ENCODE peak calls at places on chromosomes 11 and 22, in ten cellular contexts. X is naive thymus-derived CD8-positive, alpha-beta T cell; V is ascending aorta; J is progenitor cell of endocrine pancreas; B is HL-60; W is effector memory CD8-positive, alpha-beta T cell; Y is right lobe of liver; D is Daoy; K is G401; H is IMR-90. F is an unnamed sample.

GRCh38 chr22:49394116-49394785 is 433.4 kb downstream of the BRD1 start:
- DNase-seq in V (peak), Y (no peak), K (no peak), B (no peak), J (no peak), H (no peak), X (no peak), W (no peak), D (peak), F (no peak)

GRCh38 chr22:29315286-29316195 is at the start of gene RASL10A:
- DNase-seq in W (no peak), B (no peak), D (no peak), Y (no peak), H (no peak), X (no peak), V (no peak), K (no peak), J (no peak), F (no peak)

GRCh38 chr11:57752954-57753353 is 1.3 kb upstream of the BTBD18 start:
- DNase-seq in H (no peak), Y (no peak), V (no peak), B (no peak), W (no peak), X (no peak), K (no peak), J (no peak), D (no peak), F (no peak)

GRCh38 chr22:29830585-29830984 is 7.5 kb downstream of the ASCC2 start:
- DNase-seq in W (no peak), X (no peak), H (no peak), V (no peak), D (peak), B (no peak), K (peak), J (no peak), Y (peak), F (no peak)

GRCh38 chr22:38103641-38104040 is 6.8 kb downstream of the BAIAP2L2 start:
- DNase-seq in B (no peak), J (no peak), W (no peak), Y (no peak), H (no peak), X (no peak), D (no peak), V (no peak), K (no peak), F (no peak)

GRCh38 chr11:6531267-6531752 is 34.2 kb downstream of the DNHD1 start:
- DNase-seq in V (no peak), X (no peak), W (peak), D (peak), B (peak), K (peak), H (peak), Y (no peak), J (no peak), F (no peak)

GRCh38 chr11:67344264-67344663 is 9.1 kb downstream of the POLD4 start:
- DNase-seq in V (no peak), H (no peak), X (peak), K (no peak), J (no peak), Y (no peak), D (no peak), W (no peak), B (no peak), F (no peak)

GRCh38 chr11:72245232-72245816 is 1.3 kb upstream of the PHOX2A start:
- DNase-seq in Y (no peak), D (no peak), K (no peak), W (no peak), H (no peak), J (no peak), B (no peak), X (no peak), V (peak), F (no peak)

GRCh38 chr22:48146426-48146825 is 1384.0 kb downstream of the TBC1D22A start:
- DNase-seq in H (no peak), Y (no peak), W (no peak), K (peak), V (no peak), J (no peak), B (no peak), X (no peak), D (no peak), F (no peak)

GRCh38 chr11:12122083-12122482 is 11.7 kb downstream of the MICAL2 start:
- DNase-seq in H (no peak), X (no peak), K (no peak), B (no peak), W (no peak), J (no peak), D (peak), Y (no peak), V (no peak), F (no peak)

F was measured in T follicular helper cell.